ENCODE peak calls at places on chromosomes 1 and 21, in seven cellular contexts. W is HFF-Myc, D is NB4, J is K562, K is SK-N-SH, A is BJ, B is Peyer's patch. E is an unnamed sample.

GRCh38 chr1:37096523-37096922 is 62.2 kb upstream of the GRIK3 start:
- DNase-seq in D (peak), A (no peak), J (peak), K (peak), W (no peak), B (no peak), E (peak)

GRCh38 chr21:33162436-33162921 is 67.3 kb upstream of the IFNAR2 start:
- DNase-seq in W (no peak), B (no peak), J (no peak), D (no peak), A (no peak), K (no peak), E (no peak)

GRCh38 chr1:184486761-184487445 is 100.1 kb downstream of the C1orf21 start:
- DNase-seq in W (no peak), K (no peak), B (no peak), J (no peak), D (no peak), A (no peak), E (no peak)

GRCh38 chr1:209875510-209875909 is 47.7 kb downstream of the UTP25 start:
- DNase-seq in B (no peak), D (no peak), J (no peak), K (no peak), W (no peak), A (no peak), E (no peak)

GRCh38 chr1:54394104-54394503 is 12.1 kb downstream of the SSBP3 start:
- DNase-seq in W (no peak), A (no peak), B (no peak), K (no peak), D (no peak), J (no peak), E (no peak)

GRCh38 chr1:192485692-192486436 is 89.7 kb upstream of the RGS1 start:
- DNase-seq in B (peak), J (no peak), K (no peak), D (no peak), W (peak), A (peak), E (no peak)

GRCh38 chr1:209150114-209150513 is 433.4 kb upstream of the CAMK1G start:
- DNase-seq in K (no peak), B (no peak), J (no peak), D (peak), A (no peak), W (peak), E (peak)

GRCh38 chr1:112063781-112064180 is 74.3 kb upstream of the KCND3 start:
- DNase-seq in W (no peak), A (no peak), B (no peak), D (no peak), J (no peak), K (no peak), E (no peak)

GRCh38 chr1:98870959-98871903 is 133.4 kb downstream of the PLPPR5 start:
- DNase-seq in A (no peak), J (no peak), W (no peak), K (peak), D (peak), B (peak), E (peak)

GRCh38 chr1:12031039-12031980 is 12.0 kb downstream of the MIIP start:
- DNase-seq in K (peak), D (peak), W (no peak), A (no peak), J (peak), B (peak), E (peak)

GRCh38 chr1:109624215-109625010 is 4.8 kb downstream of the AMPD2 start:
- DNase-seq in W (no peak), A (no peak), K (peak), B (no peak), D (peak), J (no peak), E (peak)

DNA sequence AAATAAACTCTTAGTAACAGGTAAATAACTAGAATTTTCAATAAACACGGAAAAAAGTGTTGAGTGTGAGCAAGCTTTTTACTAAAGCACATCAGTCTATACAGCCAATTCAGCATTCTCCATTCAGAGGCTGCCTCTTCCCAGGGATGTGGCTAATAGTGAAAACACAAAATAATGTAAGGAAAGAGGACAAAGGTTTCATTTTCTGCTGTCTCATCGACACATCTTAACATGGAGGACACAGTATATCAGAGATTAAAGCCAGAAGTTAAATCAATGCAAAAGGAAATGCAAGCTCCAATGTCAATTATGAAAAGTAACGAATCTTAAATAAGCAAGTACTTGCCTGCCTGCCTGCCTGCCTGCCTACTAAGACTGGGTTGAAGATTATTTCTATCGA is 43.2 kb downstream of the LUZP1 start:
- DNase-seq in D (no peak), K (no peak), W (no peak), B (no peak), A (no peak), J (no peak), E (no peak)
- TF ChIP-seq CTCF in D (no peak), K (no peak), W (no peak), B (no peak), A (no peak), J (no peak), E (no peak)

GRCh38 chr1:63906053-63906704 is 132.4 kb downstream of the ROR1 start:
- DNase-seq in K (peak), W (peak), J (no peak), A (no peak), D (no peak), B (no peak), E (no peak)
- H3K4me3 ChIP-seq in K (no peak), W (no peak), J (no peak), A (no peak), D (no peak), B (no peak), E (no peak)

GRCh38 chr1:206800411-206800810 is 28.1 kb upstream of the IL10 start:
- DNase-seq in A (no peak), W (no peak), B (no peak), D (no peak), K (no peak), J (no peak), E (no peak)

GRCh38 chr1:206799311-206799710 is 27.0 kb upstream of the IL10 start:
- DNase-seq in W (no peak), D (no peak), B (no peak), J (no peak), A (no peak), K (no peak), E (no peak)

GRCh38 chr1:206796984-206797402 is 24.7 kb upstream of the IL10 start:
- DNase-seq in J (no peak), A (no peak), D (peak), K (no peak), B (no peak), W (no peak), E (no peak)

GRCh38 chr1:206798384-206798996 is 26.2 kb upstream of the IL10 start:
- DNase-seq in D (no peak), W (no peak), K (no peak), A (no peak), J (no peak), B (no peak), E (no peak)

DNA sequence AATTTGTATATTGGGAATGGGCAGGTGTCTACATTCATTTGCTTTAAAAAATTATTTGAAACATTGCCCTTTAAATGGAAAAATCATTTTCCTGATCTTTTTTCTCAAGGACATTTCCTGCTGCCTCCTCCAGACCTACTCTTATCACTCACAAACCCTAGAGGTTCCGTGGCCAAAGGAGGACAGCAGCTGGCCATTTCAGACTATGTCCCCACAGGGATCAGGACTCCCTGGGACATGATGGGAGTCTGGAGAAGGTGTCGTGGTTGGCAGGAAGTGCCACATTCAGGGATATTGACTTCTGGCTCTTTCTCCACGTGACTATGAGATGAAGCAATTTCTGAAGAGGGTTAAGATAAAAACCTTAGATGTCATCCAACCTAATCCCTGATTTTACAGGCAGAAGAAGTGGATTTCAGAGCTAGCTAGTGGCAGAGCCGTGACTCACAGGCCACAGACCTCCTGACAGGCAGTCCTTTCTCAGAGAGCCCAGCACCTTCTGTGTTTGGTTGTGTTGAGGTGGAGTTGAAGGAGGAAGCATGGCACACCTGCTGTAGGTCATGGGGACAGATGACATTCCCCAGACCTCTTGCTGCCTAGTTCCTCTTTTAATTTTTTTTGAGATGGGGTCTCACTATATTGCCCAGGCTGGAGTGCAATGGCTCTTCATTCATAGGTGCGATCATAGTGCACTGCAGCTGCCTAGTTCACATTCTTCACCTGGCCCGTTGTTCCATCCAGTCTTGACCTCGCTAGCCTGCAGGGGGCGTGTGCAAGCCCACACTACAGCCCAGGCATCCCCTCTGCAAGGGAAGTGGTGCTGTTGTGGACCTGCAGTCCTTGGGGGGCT is 25.5 kb upstream of the IL10 start:
- DNase-seq in A (no peak), J (peak), W (no peak), D (peak), B (peak), K (peak), E (peak)
- TF ChIP-seq CTCF in A (peak), J (peak), W (peak), D (peak), B (peak), K (peak), E (peak)

GRCh38 chr1:21379571-21379970 is 60.4 kb upstream of the NBPF3 start:
- DNase-seq in W (no peak), K (no peak), B (no peak), D (no peak), J (no peak), A (no peak), E (no peak)

GRCh38 chr1:21383785-21384401 is 56.0 kb upstream of the NBPF3 start:
- DNase-seq in D (no peak), W (no peak), K (no peak), J (no peak), A (no peak), B (no peak), E (peak)

GRCh38 chr1:21381354-21381753 is 58.6 kb upstream of the NBPF3 start:
- DNase-seq in B (no peak), K (no peak), W (no peak), D (no peak), J (peak), A (no peak), E (no peak)

GRCh38 chr1:21385022-21385421 is 54.9 kb upstream of the NBPF3 start:
- DNase-seq in J (no peak), W (no peak), A (no peak), K (no peak), D (no peak), B (no peak), E (no peak)

DNA sequence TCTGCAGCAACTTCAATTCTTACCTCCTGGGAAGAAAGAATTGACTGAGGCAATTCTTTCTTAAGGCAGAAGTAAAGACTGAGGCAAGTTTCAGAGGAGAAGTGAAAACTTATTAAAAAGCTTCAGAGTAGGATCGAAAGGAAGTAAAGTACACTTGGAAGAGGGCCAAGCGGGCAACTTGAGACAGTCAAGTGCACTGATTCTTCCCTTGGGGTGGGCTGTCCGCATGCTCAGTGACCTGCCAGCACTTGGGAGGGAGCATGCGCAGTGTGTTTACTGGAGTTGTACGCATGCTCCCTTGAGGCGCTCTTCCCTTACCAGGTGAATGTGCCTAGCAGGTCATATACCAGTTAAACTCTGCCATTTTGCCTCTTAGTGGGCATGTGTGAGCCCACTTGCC is 55.3 kb upstream of the NBPF3 start:
- DNase-seq in J (peak), W (no peak), K (no peak), D (no peak), A (no peak), B (peak), E (peak)
- H3K4me3 ChIP-seq in J (no peak), W (no peak), K (no peak), D (no peak), A (no peak), B (no peak), E (no peak)

GRCh38 chr1:96756789-96757188 is 35.2 kb downstream of the PTBP2 start:
- DNase-seq in D (no peak), J (no peak), K (no peak), B (no peak), A (no peak), W (no peak), E (no peak)
- TF ChIP-seq CTCF in D (no peak), J (no peak), K (no peak), B (no peak), A (no peak), W (no peak), E (no peak)

E was measured in GM12865.